ENCODE peak calls at places on chromosomes 6 and 20, in nine cellular contexts. G is small intestine, E is OCI-LY7, K is GM12865, P is upper lobe of right lung, M is adrenal gland, F is WERI-Rb-1, H is HCT116, C is fibroblast of pulmonary artery. W is an unnamed sample.

GRCh38 chr6:41596096-41596685 is 42.1 kb upstream of the MDFI start:
- DNase-seq in C (no peak), K (no peak), G (no peak), F (no peak), M (no peak), E (no peak), P (no peak), H (no peak), W (no peak)

GRCh38 chr6:140537834-140538680 is 1163.6 kb upstream of the CITED2 start:
- DNase-seq in H (no peak), G (no peak), E (no peak), K (peak; percentile 36), F (no peak), C (peak; percentile 96), P (no peak), M (no peak), W (peak; percentile 33)

GRCh38 chr6:34858681-34859080 is 29.2 kb downstream of the TAF11 start:
- DNase-seq in K (no peak), F (peak; percentile 52), P (no peak), G (no peak), E (no peak), C (no peak), H (no peak), M (no peak), W (no peak)

GRCh38 chr20:51531141-51531710 is 11.3 kb downstream of the NFATC2 start:
- DNase-seq in C (no peak), E (no peak), H (peak; percentile 76), F (no peak), P (no peak), M (no peak), K (peak; percentile 84), G (no peak), W (no peak)

GRCh38 chr20:37994512-37994911 is 38.7 kb downstream of the TTI1 start:
- DNase-seq in M (peak; percentile 82), K (no peak), E (no peak), H (no peak), G (no peak), F (no peak), C (peak; percentile 71), P (peak; percentile 77), W (peak; percentile 89)

GRCh38 chr6:146914563-146915483 is 289.4 kb upstream of the STXBP5 start:
- DNase-seq in C (peak; percentile 97), G (peak; percentile 33), M (peak; percentile 89), E (no peak), P (no peak), F (no peak), K (no peak), H (peak; percentile 84), W (peak; percentile 35)

GRCh38 chr6:150751296-150751695 is 114.2 kb upstream of the MTHFD1L start:
- DNase-seq in C (peak; percentile 3), M (no peak), K (no peak), P (no peak), F (no peak), E (no peak), G (no peak), H (no peak), W (no peak)

GRCh38 chr20:57746832-57747404 is 37.1 kb upstream of the PMEPA1 start:
- DNase-seq in F (no peak), C (no peak), H (no peak), E (no peak), M (no peak), P (no peak), K (no peak), G (no peak), W (no peak)

GRCh38 chr20:51542033-51542893 is at the start of gene NFATC2:
- DNase-seq in P (peak; percentile 81), C (no peak), F (no peak), G (peak; percentile 55), K (peak; percentile 69), M (peak; percentile 21), E (peak; percentile 80), H (no peak), W (peak; percentile 73)

GRCh38 chr6:49409951-49410542 is 53.0 kb downstream of the MMUT start:
- DNase-seq in E (peak; percentile 57), F (peak; percentile 92), M (peak; percentile 47), H (peak; percentile 54), C (peak; percentile 83), P (peak; percentile 48), K (peak; percentile 70), G (peak; percentile 61), W (peak; percentile 69)

GRCh38 chr20:38680492-38681118 is 43.7 kb upstream of the SLC32A1 start:
- DNase-seq in G (peak; percentile 1), P (no peak), F (no peak), K (peak; percentile 38), M (peak; percentile 31), H (no peak), C (peak; percentile 59), E (peak; percentile 36), W (peak; percentile 6)

GRCh38 chr20:32521780-32522524 is 63.2 kb downstream of the NOL4L start:
- DNase-seq in P (peak; percentile 82), H (peak; percentile 15), K (peak; percentile 54), E (peak; percentile 73), F (peak; percentile 75), G (peak; percentile 65), C (peak; percentile 67), M (peak; percentile 56), W (peak; percentile 64)

GRCh38 chr6:156599977-156600647 is 177.1 kb upstream of the ARID1B start:
- DNase-seq in M (no peak), E (no peak), H (no peak), K (no peak), G (no peak), P (no peak), C (no peak), F (no peak), W (peak; percentile 42)

GRCh38 chr6:161436106-161436876 is 162.4 kb upstream of the AGPAT4 start:
- DNase-seq in F (no peak), G (no peak), H (no peak), P (no peak), C (no peak), E (no peak), K (no peak), M (no peak), W (no peak)

GRCh38 chr20:59776059-59776603 is 157.3 kb downstream of the SYCP2 start:
- DNase-seq in G (no peak), C (no peak), P (no peak), H (no peak), E (no peak), K (no peak), M (no peak), F (no peak), W (no peak)

GRCh38 chr6:158630944-158631616 is 13.5 kb downstream of the DYNLT1 start:
- DNase-seq in P (peak; percentile 71), K (no peak), M (no peak), F (no peak), G (peak; percentile 62), H (no peak), C (peak; percentile 77), E (no peak), W (peak; percentile 70)

GRCh38 chr6:75396005-75396800 is 97.4 kb downstream of the FILIP1 start:
- DNase-seq in G (no peak), P (no peak), F (no peak), E (no peak), H (no peak), M (no peak), K (no peak), C (no peak), W (no peak)

GRCh38 chr6:14661696-14662095 is 544.1 kb downstream of the CD83 start:
- DNase-seq in C (no peak), P (no peak), M (no peak), G (no peak), E (no peak), K (no peak), F (no peak), H (no peak), W (peak; percentile 16)

GRCh38 chr6:109006818-109007217 is 87.8 kb downstream of the SESN1 start:
- DNase-seq in M (no peak), P (no peak), H (no peak), E (no peak), C (no peak), F (no peak), G (no peak), K (no peak), W (no peak)

GRCh38 chr6:109007521-109007920 is 87.1 kb downstream of the SESN1 start:
- DNase-seq in H (no peak), E (no peak), K (no peak), M (no peak), F (no peak), C (no peak), G (no peak), P (no peak), W (no peak)

GRCh38 chr6:109008951-109009760 is 85.5 kb downstream of the SESN1 start:
- DNase-seq in F (peak; percentile 93), K (peak; percentile 86), P (peak; percentile 98), M (peak; percentile 91), G (peak; percentile 92), C (peak; percentile 86), H (peak; percentile 47), E (peak; percentile 92), W (peak; percentile 97)

GRCh38 chr6:109008537-109008950 is 86.1 kb downstream of the SESN1 start:
- DNase-seq in G (peak; percentile 59), M (no peak), H (no peak), C (peak; percentile 63), K (no peak), F (no peak), E (no peak), P (no peak), W (no peak)

DNA sequence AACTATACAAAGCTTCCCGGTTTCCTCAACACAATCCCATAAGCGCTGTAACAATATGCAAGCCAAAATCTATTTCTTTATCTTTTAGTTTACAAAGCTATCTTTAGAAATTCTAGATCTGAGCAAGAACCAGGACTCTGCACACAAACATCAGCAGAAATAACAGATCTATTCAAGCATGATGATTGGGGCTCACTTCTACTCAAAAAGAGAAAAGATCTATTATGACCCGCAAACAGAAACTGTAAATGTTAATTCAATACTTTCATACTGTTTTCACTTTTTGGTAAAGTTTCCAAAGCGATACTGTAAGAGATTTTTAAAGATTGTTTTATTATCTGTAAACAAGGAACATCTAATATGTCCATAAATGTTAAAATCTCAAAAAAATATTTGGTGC is 86.6 kb downstream of the SESN1 start:
- DNase-seq in H (no peak), E (no peak), F (no peak), M (no peak), P (no peak), K (peak; percentile 44), G (no peak), C (no peak), W (no peak)
- H3K4me3 ChIP-seq in H (peak overlapping the region; percentile 82), E (peak overlapping the region; percentile 87), F (peak overlapping the region; percentile 80), M (no peak overlapping the region), P (peak overlapping the region; percentile 88), K (peak overlapping the region; percentile 64), G (peak overlapping the region; percentile 36), C (peak overlapping the region; percentile 75), W (peak overlapping the region; percentile 43)

GRCh38 chr6:71250050-71250689 is 38.4 kb upstream of the OGFRL1 start:
- DNase-seq in C (peak; percentile 97), F (no peak), P (no peak), M (no peak), K (no peak), E (peak; percentile 59), G (no peak), H (no peak), W (no peak)
- H3K4me3 ChIP-seq in C (peak overlapping the region; percentile 21), F (no peak overlapping the region), P (no peak overlapping the region), M (no peak overlapping the region), K (no peak overlapping the region), E (no peak overlapping the region), G (no peak overlapping the region), H (no peak overlapping the region), W (no peak overlapping the region)

GRCh38 chr20:46028772-46029371 is at the start of gene SLC12A5:
- DNase-seq in G (no peak), F (peak; percentile 42), K (no peak), P (no peak), C (no peak), E (no peak), M (no peak), H (no peak), W (no peak)
- H3K4me3 ChIP-seq in G (no peak within 1 kb of the TSS), F (peak within 1 kb of the TSS; percentile 45), K (no peak within 1 kb of the TSS), P (no peak within 1 kb of the TSS), C (no peak within 1 kb of the TSS), E (no peak within 1 kb of the TSS), M (no peak within 1 kb of the TSS), H (no peak within 1 kb of the TSS), W (no peak within 1 kb of the TSS)

GRCh38 chr6:1525364-1526038 is 84.2 kb upstream of the FOXC1 start:
- DNase-seq in G (no peak), F (no peak), E (no peak), C (no peak), M (no peak), H (no peak), P (no peak), K (no peak), W (no peak)
- H3K4me3 ChIP-seq in G (no peak overlapping the region), F (no peak overlapping the region), E (no peak overlapping the region), C (no peak overlapping the region), M (no peak overlapping the region), H (no peak overlapping the region), P (no peak overlapping the region), K (no peak overlapping the region), W (no peak overlapping the region)